ENCODE peak calls at places on chromosomes 7 and 10, in five cellular contexts. One of them, this sample, is unnamed.

GRCh38 chr10:94183666-94184264 is 179.0 kb downstream of the NOC3L start:
- DNase-seq in ovary: no peak
- DNase-seq in stomach: no peak
- DNase-seq in pancreas: no peak
- DNase-seq in Panc1: no peak
- DNase-seq in this sample: no peak

GRCh38 chr10:124417846-124418725 is 637 bp downstream of the OAT start:
- DNase-seq in pancreas: peak; percentile 76
- DNase-seq in ovary: peak; percentile 61
- DNase-seq in Panc1: no peak
- DNase-seq in stomach: peak; percentile 46
- DNase-seq in this sample: peak; percentile 62

GRCh38 chr7:149735779-149736477 is 37.5 kb downstream of the ZNF467 start:
- DNase-seq in Panc1: no peak
- DNase-seq in ovary: no peak
- DNase-seq in pancreas: peak; percentile 51
- DNase-seq in stomach: no peak
- DNase-seq in this sample: no peak

GRCh38 chr10:104923501-104923900 is 282.4 kb downstream of the SORCS3 start:
- DNase-seq in ovary: no peak
- DNase-seq in Panc1: no peak
- DNase-seq in pancreas: no peak
- DNase-seq in stomach: no peak
- DNase-seq in this sample: no peak

GRCh38 chr7:130988443-130988842 is 254.4 kb upstream of the KLF14 start:
- DNase-seq in stomach: no peak
- DNase-seq in Panc1: no peak
- DNase-seq in ovary: no peak
- DNase-seq in pancreas: no peak
- DNase-seq in this sample: no peak

GRCh38 chr10:23253780-23254179 is 61.7 kb downstream of the PTF1A start:
- DNase-seq in ovary: no peak
- DNase-seq in pancreas: no peak
- DNase-seq in stomach: no peak
- DNase-seq in Panc1: no peak
- DNase-seq in this sample: no peak

GRCh38 chr7:92797693-92798092 is 38.7 kb downstream of the CDK6 start:
- DNase-seq in Panc1: no peak
- DNase-seq in stomach: no peak
- DNase-seq in pancreas: no peak
- DNase-seq in ovary: no peak
- DNase-seq in this sample: no peak

GRCh38 chr10:114767589-114768393 is 53.8 kb upstream of the FHIP2A start:
- DNase-seq in pancreas: peak; percentile 87
- DNase-seq in Panc1: no peak
- DNase-seq in ovary: peak; percentile 28
- DNase-seq in stomach: peak; percentile 65
- DNase-seq in this sample: no peak

GRCh38 chr10:32418572-32418971 is 27.4 kb upstream of the CCDC7 start:
- DNase-seq in pancreas: no peak
- DNase-seq in Panc1: no peak
- DNase-seq in ovary: no peak
- DNase-seq in stomach: no peak
- DNase-seq in this sample: no peak

GRCh38 chr10:118980870-118981269 is 48.6 kb upstream of the NANOS1 start:
- DNase-seq in pancreas: no peak
- DNase-seq in stomach: no peak
- DNase-seq in ovary: no peak
- DNase-seq in Panc1: no peak
- DNase-seq in this sample: no peak

GRCh38 chr7:727104-727805 is at the start of gene PRKAR1B:
- DNase-seq in ovary: no peak
- DNase-seq in Panc1: no peak
- DNase-seq in pancreas: no peak
- DNase-seq in stomach: no peak
- DNase-seq in this sample: no peak

GRCh38 chr7:55413442-55413841 is 48.3 kb downstream of the LANCL2 start:
- DNase-seq in ovary: no peak
- DNase-seq in pancreas: no peak
- DNase-seq in stomach: no peak
- DNase-seq in Panc1: no peak
- DNase-seq in this sample: no peak

GRCh38 chr10:113326160-113327111 is 226.4 kb upstream of the HABP2 start:
- DNase-seq in stomach: no peak
- DNase-seq in pancreas: no peak
- DNase-seq in Panc1: peak; percentile 47
- DNase-seq in ovary: no peak
- DNase-seq in this sample: no peak

GRCh38 chr10:14017380-14017943 is 313.3 kb downstream of the FRMD4A start:
- DNase-seq in Panc1: no peak
- DNase-seq in stomach: no peak
- DNase-seq in ovary: no peak
- DNase-seq in pancreas: no peak
- DNase-seq in this sample: no peak

GRCh38 chr10:67306588-67307205 is 380.9 kb downstream of the LRRTM3 start:
- DNase-seq in Panc1: peak; percentile 12
- DNase-seq in ovary: no peak
- DNase-seq in pancreas: no peak
- DNase-seq in stomach: no peak
- DNase-seq in this sample: no peak

GRCh38 chr10:78029294-78030226 is at the start of gene POLR3A:
- DNase-seq in pancreas: peak; percentile 94
- DNase-seq in ovary: peak; percentile 96
- DNase-seq in Panc1: peak; percentile 93
- DNase-seq in stomach: peak; percentile 96
- DNase-seq in this sample: peak; percentile 83
- H3K27ac ChIP-seq in pancreas: peak within 1 kb of the TSS; percentile 87
- H3K27ac ChIP-seq in ovary: peak within 1 kb of the TSS; percentile 66
- H3K27ac ChIP-seq in Panc1: peak within 1 kb of the TSS; percentile 96
- H3K27ac ChIP-seq in stomach: peak within 1 kb of the TSS; percentile 83
- H3K27ac ChIP-seq in this sample: peak within 1 kb of the TSS; percentile 92

DNA sequence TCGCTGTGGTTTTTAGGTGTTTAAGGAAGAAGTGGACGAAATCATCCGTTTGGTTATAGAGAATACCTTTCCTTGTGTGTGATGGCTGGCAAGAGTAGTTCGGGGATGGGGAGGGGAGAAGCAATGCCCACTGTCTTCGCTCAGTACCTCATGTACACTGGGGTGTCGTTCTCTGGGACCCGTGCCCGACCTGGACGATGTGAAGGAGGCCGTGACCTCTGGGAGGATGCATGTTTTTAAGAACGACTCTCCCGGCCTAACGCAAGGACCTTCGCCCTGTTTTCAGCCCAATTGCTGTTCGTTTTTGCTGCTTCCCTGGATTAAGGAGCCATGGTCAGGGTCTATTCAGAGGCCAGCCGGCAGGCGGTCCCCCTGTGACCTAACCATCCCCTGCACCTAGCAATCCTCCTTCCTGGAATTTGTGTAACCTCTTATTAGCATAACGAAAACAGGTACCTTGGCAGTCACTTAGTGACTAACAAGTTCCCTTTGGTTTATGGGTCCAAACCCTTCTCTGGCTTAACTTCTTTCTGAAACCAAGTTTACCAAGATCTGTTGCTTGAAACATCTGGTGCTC is 1.3 kb downstream of the NFE2L3 start:
- DNase-seq in pancreas: no peak
- DNase-seq in ovary: no peak
- DNase-seq in stomach: no peak
- DNase-seq in Panc1: no peak
- DNase-seq in this sample: no peak
- H3K27ac ChIP-seq in pancreas: peak overlapping the region; percentile 74
- H3K27ac ChIP-seq in ovary: no peak overlapping the region
- H3K27ac ChIP-seq in stomach: peak overlapping the region; percentile 63
- H3K27ac ChIP-seq in Panc1: peak overlapping the region; percentile 95
- H3K27ac ChIP-seq in this sample: no peak overlapping the region

GRCh38 chr10:115979576-115979975 is 293.4 kb downstream of the GFRA1 start:
- DNase-seq in ovary: no peak
- DNase-seq in Panc1: no peak
- DNase-seq in pancreas: no peak
- DNase-seq in stomach: no peak
- DNase-seq in this sample: no peak

GRCh38 chr10:115972426-115972825 is 300.6 kb downstream of the GFRA1 start:
- DNase-seq in stomach: no peak
- DNase-seq in pancreas: no peak
- DNase-seq in ovary: no peak
- DNase-seq in Panc1: no peak
- DNase-seq in this sample: no peak

GRCh38 chr10:115975031-115975430 is 298.0 kb downstream of the GFRA1 start:
- DNase-seq in pancreas: no peak
- DNase-seq in stomach: no peak
- DNase-seq in ovary: no peak
- DNase-seq in Panc1: no peak
- DNase-seq in this sample: no peak

GRCh38 chr10:115977855-115978254 is 295.2 kb downstream of the GFRA1 start:
- DNase-seq in pancreas: no peak
- DNase-seq in stomach: no peak
- DNase-seq in ovary: no peak
- DNase-seq in Panc1: no peak
- DNase-seq in this sample: no peak

DNA sequence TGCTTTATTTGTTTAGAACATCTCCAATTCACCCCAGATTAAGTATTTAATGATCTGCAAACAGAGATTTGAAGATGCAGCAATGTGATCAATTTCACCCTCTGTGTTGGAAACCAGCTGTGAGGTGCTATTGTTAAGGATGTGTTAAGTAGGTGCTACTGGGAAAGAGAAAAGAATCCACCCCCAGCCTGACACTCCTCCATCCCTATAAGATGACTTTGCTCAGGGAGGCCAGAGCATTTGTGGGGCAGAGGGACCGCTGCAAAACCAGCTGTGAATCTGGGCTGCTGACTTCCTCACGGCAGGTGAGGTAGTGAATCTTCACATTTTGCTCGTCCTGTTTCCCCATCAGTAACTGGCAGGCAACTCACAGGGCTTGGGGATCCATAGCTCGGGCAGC is 297.5 kb downstream of the GFRA1 start:
- DNase-seq in ovary: no peak
- DNase-seq in Panc1: no peak
- DNase-seq in stomach: no peak
- DNase-seq in pancreas: no peak
- DNase-seq in this sample: no peak
- H3K27ac ChIP-seq in ovary: no peak overlapping the region
- H3K27ac ChIP-seq in Panc1: no peak overlapping the region
- H3K27ac ChIP-seq in stomach: no peak overlapping the region
- H3K27ac ChIP-seq in pancreas: no peak overlapping the region
- H3K27ac ChIP-seq in this sample: no peak overlapping the region

GRCh38 chr10:60130130-60130579 is 223.8 kb upstream of the CCDC6 start:
- DNase-seq in pancreas: no peak
- DNase-seq in ovary: no peak
- DNase-seq in stomach: no peak
- DNase-seq in Panc1: no peak
- DNase-seq in this sample: no peak
- H3K27ac ChIP-seq in pancreas: no peak overlapping the region
- H3K27ac ChIP-seq in ovary: no peak overlapping the region
- H3K27ac ChIP-seq in stomach: no peak overlapping the region
- H3K27ac ChIP-seq in Panc1: no peak overlapping the region
- H3K27ac ChIP-seq in this sample: no peak overlapping the region

GRCh38 chr7:98909487-98909886 is 31.2 kb downstream of the TRRAP start:
- DNase-seq in ovary: no peak
- DNase-seq in stomach: no peak
- DNase-seq in Panc1: no peak
- DNase-seq in pancreas: no peak
- DNase-seq in this sample: no peak

GRCh38 chr7:98913612-98914011 is 35.3 kb downstream of the TRRAP start:
- DNase-seq in stomach: no peak
- DNase-seq in pancreas: no peak
- DNase-seq in ovary: no peak
- DNase-seq in Panc1: no peak
- DNase-seq in this sample: no peak

GRCh38 chr7:98911936-98912335 is 33.6 kb downstream of the TRRAP start:
- DNase-seq in ovary: no peak
- DNase-seq in pancreas: no peak
- DNase-seq in stomach: peak; percentile 37
- DNase-seq in Panc1: no peak
- DNase-seq in this sample: no peak

GRCh38 chr7:98917331-98917730 is 39.0 kb downstream of the TRRAP start:
- DNase-seq in ovary: no peak
- DNase-seq in stomach: no peak
- DNase-seq in Panc1: no peak
- DNase-seq in pancreas: no peak
- DNase-seq in this sample: no peak

GRCh38 chr7:98913026-98913425 is 34.7 kb downstream of the TRRAP start:
- DNase-seq in ovary: no peak
- DNase-seq in stomach: no peak
- DNase-seq in Panc1: no peak
- DNase-seq in pancreas: no peak
- DNase-seq in this sample: no peak
- H3K27ac ChIP-seq in ovary: no peak overlapping the region
- H3K27ac ChIP-seq in stomach: no peak overlapping the region
- H3K27ac ChIP-seq in Panc1: no peak overlapping the region
- H3K27ac ChIP-seq in pancreas: no peak overlapping the region
- H3K27ac ChIP-seq in this sample: no peak overlapping the region

GRCh38 chr10:122162566-122163181 is 108.4 kb upstream of the BTBD16 start:
- DNase-seq in pancreas: no peak
- DNase-seq in Panc1: no peak
- DNase-seq in ovary: no peak
- DNase-seq in stomach: peak; percentile 56
- DNase-seq in this sample: peak; percentile 17
- H3K27ac ChIP-seq in pancreas: no peak overlapping the region
- H3K27ac ChIP-seq in Panc1: no peak overlapping the region
- H3K27ac ChIP-seq in ovary: no peak overlapping the region
- H3K27ac ChIP-seq in stomach: no peak overlapping the region
- H3K27ac ChIP-seq in this sample: peak overlapping the region; percentile 35

GRCh38 chr10:4403638-4404252 is 422.3 kb upstream of the AKR1E2 start:
- DNase-seq in stomach: no peak
- DNase-seq in ovary: no peak
- DNase-seq in pancreas: no peak
- DNase-seq in Panc1: no peak
- DNase-seq in this sample: no peak

GRCh38 chr10:4405828-4406227 is 420.2 kb upstream of the AKR1E2 start:
- DNase-seq in Panc1: no peak
- DNase-seq in pancreas: no peak
- DNase-seq in stomach: no peak
- DNase-seq in ovary: no peak
- DNase-seq in this sample: no peak

GRCh38 chr10:4409281-4409680 is 416.7 kb upstream of the AKR1E2 start:
- DNase-seq in pancreas: no peak
- DNase-seq in stomach: no peak
- DNase-seq in ovary: no peak
- DNase-seq in Panc1: no peak
- DNase-seq in this sample: no peak

DNA sequence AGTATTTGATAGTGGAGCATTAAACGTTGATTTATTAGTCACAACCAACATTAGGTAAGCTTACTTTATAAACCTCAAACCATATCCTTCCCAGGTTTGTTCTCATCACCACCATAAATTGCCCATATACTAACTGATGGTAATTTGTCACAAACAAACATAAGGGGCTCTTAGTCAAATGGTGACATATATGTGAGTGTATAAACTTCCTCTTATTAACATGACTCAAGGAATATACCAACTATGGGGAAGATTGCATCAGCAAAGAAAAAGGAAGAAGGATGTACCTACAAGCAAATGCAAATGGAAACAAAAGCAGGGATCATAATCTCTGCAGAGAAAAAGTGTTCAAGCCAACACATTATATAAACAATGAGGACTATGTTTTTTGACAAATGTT is 418.2 kb upstream of the AKR1E2 start:
- DNase-seq in Panc1: no peak
- DNase-seq in ovary: no peak
- DNase-seq in pancreas: no peak
- DNase-seq in stomach: no peak
- DNase-seq in this sample: no peak
- H3K27ac ChIP-seq in Panc1: peak overlapping the region; percentile 39
- H3K27ac ChIP-seq in ovary: no peak overlapping the region
- H3K27ac ChIP-seq in pancreas: no peak overlapping the region
- H3K27ac ChIP-seq in stomach: no peak overlapping the region
- H3K27ac ChIP-seq in this sample: no peak overlapping the region

This sample was measured in substantia nigra.